ENCODE peak calls at places on chromosomes 3 and 15, in four cellular contexts. Y, H, F and U are unnamed samples.

GRCh38 chr15:60070838-60071493 is 66.9 kb downstream of the FOXB1 start:
- DNase-seq in Y (no peak), H (peak), F (no peak), U (no peak)

GRCh38 chr3:69012111-69012835 is 1.2 kb downstream of the EOGT start:
- DNase-seq in Y (peak), H (peak), F (no peak), U (no peak)

GRCh38 chr3:125261031-125261430 is 48.5 kb upstream of the SLC12A8 start:
- DNase-seq in Y (no peak), H (no peak), F (no peak), U (no peak)

GRCh38 chr3:86973440-86973839 is 17.5 kb downstream of the VGLL3 start:
- DNase-seq in Y (no peak), H (no peak), F (no peak), U (no peak)

GRCh38 chr3:61685755-61686154 is 124.4 kb downstream of the PTPRG start:
- DNase-seq in Y (no peak), H (no peak), F (no peak), U (no peak)

GRCh38 chr3:28575748-28576589 is 227.3 kb upstream of the AZI2 start:
- DNase-seq in Y (no peak), H (peak), F (peak), U (no peak)

GRCh38 chr3:191328383-191328962 is 721 bp upstream of the CCDC50 start:
- DNase-seq in Y (no peak), H (no peak), F (no peak), U (no peak)

GRCh38 chr15:43930079-43930478 is 103.3 kb downstream of the WDR76 start:
- DNase-seq in Y (no peak), H (peak), F (no peak), U (no peak)

GRCh38 chr3:46667657-46668056 is 25.8 kb downstream of the ALS2CL start:
- DNase-seq in Y (peak), H (no peak), F (no peak), U (peak)

GRCh38 chr3:66392512-66392911 is 108.3 kb downstream of the LRIG1 start:
- DNase-seq in Y (no peak), H (no peak), F (no peak), U (peak)

GRCh38 chr15:25246641-25247417 is 192.0 kb downstream of the UBE3A start:
- DNase-seq in Y (no peak), H (no peak), F (peak), U (peak)

GRCh38 chr3:126451511-126451910 is 24.2 kb downstream of the ZXDC start:
- DNase-seq in Y (no peak), H (no peak), F (no peak), U (no peak)

GRCh38 chr15:74423443-74424257 is 10.1 kb downstream of the SEMA7A start:
- DNase-seq in Y (no peak), H (no peak), F (no peak), U (no peak)

GRCh38 chr3:196287066-196287404 is 491 bp downstream of the PCYT1A start:
- DNase-seq in Y (no peak), H (peak), F (no peak), U (no peak)

GRCh38 chr15:92693922-92694331 is 38.4 kb upstream of the FAM174B start:
- DNase-seq in Y (no peak), H (no peak), F (no peak), U (no peak)

GRCh38 chr15:77822631-77823230 is 190.0 kb upstream of the LINGO1 start:
- DNase-seq in Y (no peak), H (no peak), F (no peak), U (no peak)